ENCODE peak calls at places on chromosome 14, in five cellular contexts. One of them, this sample, is unnamed.

GRCh38 chr14:35991356-35991755 is 165.2 kb downstream of the BRMS1L start:
- DNase-seq in GM19239: no peak
- DNase-seq in iPS-NIHi11: no peak
- DNase-seq in Kasumi-1: no peak
- DNase-seq in NCI-H460: no peak
- DNase-seq in this sample: no peak

GRCh38 chr14:61280092-61280525 is 1.0 kb downstream of the TMEM30B start:
- DNase-seq in GM19239: no peak
- DNase-seq in iPS-NIHi11: no peak
- DNase-seq in Kasumi-1: no peak
- DNase-seq in NCI-H460: no peak
- DNase-seq in this sample: peak

GRCh38 chr14:64444984-64445845 is 20.1 kb upstream of the AKAP5 start:
- DNase-seq in GM19239: peak
- DNase-seq in iPS-NIHi11: peak
- DNase-seq in Kasumi-1: peak
- DNase-seq in NCI-H460: no peak
- DNase-seq in this sample: no peak

GRCh38 chr14:61536661-61537566 is 158.4 kb upstream of the HIF1A start:
- DNase-seq in GM19239: no peak
- DNase-seq in iPS-NIHi11: no peak
- DNase-seq in Kasumi-1: no peak
- DNase-seq in NCI-H460: no peak
- DNase-seq in this sample: no peak

GRCh38 chr14:38134631-38135030 is 73.1 kb upstream of the SSTR1 start:
- DNase-seq in GM19239: no peak
- DNase-seq in iPS-NIHi11: no peak
- DNase-seq in Kasumi-1: no peak
- DNase-seq in NCI-H460: no peak
- DNase-seq in this sample: no peak

GRCh38 chr14:50452979-50453705 is 56.5 kb upstream of the CDKL1 start:
- DNase-seq in GM19239: no peak
- DNase-seq in iPS-NIHi11: no peak
- DNase-seq in Kasumi-1: no peak
- DNase-seq in NCI-H460: no peak
- DNase-seq in this sample: no peak

GRCh38 chr14:43360239-43360638 is 1146.8 kb downstream of the FSCB start:
- DNase-seq in GM19239: no peak
- DNase-seq in iPS-NIHi11: no peak
- DNase-seq in Kasumi-1: no peak
- DNase-seq in NCI-H460: no peak
- DNase-seq in this sample: no peak

GRCh38 chr14:34212172-34212571 is 249.9 kb downstream of the SPTSSA start:
- DNase-seq in GM19239: no peak
- DNase-seq in iPS-NIHi11: no peak
- DNase-seq in Kasumi-1: no peak
- DNase-seq in NCI-H460: no peak
- DNase-seq in this sample: no peak

GRCh38 chr14:84068288-84068687 is 1461.7 kb upstream of the FLRT2 start:
- DNase-seq in GM19239: no peak
- DNase-seq in iPS-NIHi11: no peak
- DNase-seq in Kasumi-1: no peak
- DNase-seq in NCI-H460: no peak
- DNase-seq in this sample: no peak

GRCh38 chr14:33509927-33510535 is 440.8 kb downstream of the EGLN3 start:
- DNase-seq in GM19239: no peak
- DNase-seq in iPS-NIHi11: no peak
- DNase-seq in Kasumi-1: no peak
- DNase-seq in NCI-H460: no peak
- DNase-seq in this sample: no peak

GRCh38 chr14:93054876-93055275 is 60.8 kb downstream of the ITPK1 start:
- DNase-seq in GM19239: no peak
- DNase-seq in iPS-NIHi11: no peak
- DNase-seq in Kasumi-1: no peak
- DNase-seq in NCI-H460: no peak
- DNase-seq in this sample: no peak

GRCh38 chr14:36820111-36820709 is 158.6 kb downstream of the PAX9 start:
- DNase-seq in GM19239: no peak
- DNase-seq in iPS-NIHi11: no peak
- DNase-seq in Kasumi-1: no peak
- DNase-seq in NCI-H460: no peak
- DNase-seq in this sample: no peak

GRCh38 chr14:75533791-75534190 is 11.5 kb downstream of the BATF start:
- DNase-seq in GM19239: no peak
- DNase-seq in iPS-NIHi11: no peak
- DNase-seq in Kasumi-1: no peak
- DNase-seq in NCI-H460: no peak
- DNase-seq in this sample: no peak

GRCh38 chr14:50040401-50040775 is 76.0 kb downstream of the VCPKMT start:
- DNase-seq in GM19239: peak
- DNase-seq in iPS-NIHi11: no peak
- DNase-seq in Kasumi-1: peak
- DNase-seq in NCI-H460: no peak
- DNase-seq in this sample: no peak

GRCh38 chr14:94237983-94238382 is 55.1 kb downstream of the SERPINA10 start:
- DNase-seq in GM19239: no peak
- DNase-seq in iPS-NIHi11: no peak
- DNase-seq in Kasumi-1: no peak
- DNase-seq in NCI-H460: no peak
- DNase-seq in this sample: no peak

GRCh38 chr14:45838597-45838996 is 585.6 kb upstream of the MIS18BP1 start:
- DNase-seq in GM19239: no peak
- DNase-seq in iPS-NIHi11: no peak
- DNase-seq in Kasumi-1: peak
- DNase-seq in NCI-H460: no peak
- DNase-seq in this sample: peak

GRCh38 chr14:87896393-87897380 is 96.3 kb downstream of the GALC start:
- DNase-seq in GM19239: peak
- DNase-seq in iPS-NIHi11: peak
- DNase-seq in Kasumi-1: peak
- DNase-seq in NCI-H460: peak
- DNase-seq in this sample: peak

GRCh38 chr14:34222867-34223266 is 239.2 kb downstream of the SPTSSA start:
- DNase-seq in GM19239: no peak
- DNase-seq in iPS-NIHi11: no peak
- DNase-seq in Kasumi-1: no peak
- DNase-seq in NCI-H460: no peak
- DNase-seq in this sample: no peak

GRCh38 chr14:81710232-81710845 is 176.7 kb upstream of the SEL1L start:
- DNase-seq in GM19239: peak
- DNase-seq in iPS-NIHi11: peak
- DNase-seq in Kasumi-1: peak
- DNase-seq in NCI-H460: peak
- DNase-seq in this sample: peak

GRCh38 chr14:78950654-78951053 is 780.5 kb downstream of the NRXN3 start:
- DNase-seq in GM19239: no peak
- DNase-seq in iPS-NIHi11: no peak
- DNase-seq in Kasumi-1: no peak
- DNase-seq in NCI-H460: no peak
- DNase-seq in this sample: no peak

GRCh38 chr14:31781578-31781977 is 220.4 kb downstream of the NUBPL start:
- DNase-seq in GM19239: no peak
- DNase-seq in iPS-NIHi11: no peak
- DNase-seq in Kasumi-1: peak
- DNase-seq in NCI-H460: no peak
- DNase-seq in this sample: no peak

GRCh38 chr14:37900582-37900981 is 305.2 kb downstream of the TTC6 start:
- DNase-seq in GM19239: no peak
- DNase-seq in iPS-NIHi11: no peak
- DNase-seq in Kasumi-1: no peak
- DNase-seq in NCI-H460: no peak
- DNase-seq in this sample: no peak

GRCh38 chr14:91827746-91828145 is 39.6 kb downstream of the TC2N start:
- DNase-seq in GM19239: no peak
- DNase-seq in iPS-NIHi11: no peak
- DNase-seq in Kasumi-1: no peak
- DNase-seq in NCI-H460: no peak
- DNase-seq in this sample: no peak

GRCh38 chr14:75294649-75295033 is 16.0 kb downstream of the FOS start:
- DNase-seq in GM19239: no peak
- DNase-seq in iPS-NIHi11: peak
- DNase-seq in Kasumi-1: no peak
- DNase-seq in NCI-H460: no peak
- DNase-seq in this sample: no peak

GRCh38 chr14:73740921-73741326 is 26.7 kb upstream of the PNMA1 start:
- DNase-seq in GM19239: no peak
- DNase-seq in iPS-NIHi11: peak
- DNase-seq in Kasumi-1: no peak
- DNase-seq in NCI-H460: no peak
- DNase-seq in this sample: no peak

GRCh38 chr14:65361920-65362319 is 50.6 kb upstream of the FUT8 start:
- DNase-seq in GM19239: no peak
- DNase-seq in iPS-NIHi11: no peak
- DNase-seq in Kasumi-1: no peak
- DNase-seq in NCI-H460: no peak
- DNase-seq in this sample: no peak

GRCh38 chr14:70317969-70318634 is 41.4 kb downstream of the COX16 start:
- DNase-seq in GM19239: no peak
- DNase-seq in iPS-NIHi11: peak
- DNase-seq in Kasumi-1: peak
- DNase-seq in NCI-H460: peak
- DNase-seq in this sample: peak

GRCh38 chr14:104656014-104656714 is 33.3 kb upstream of the INF2 start:
- DNase-seq in GM19239: no peak
- DNase-seq in iPS-NIHi11: no peak
- DNase-seq in Kasumi-1: no peak
- DNase-seq in NCI-H460: no peak
- DNase-seq in this sample: no peak

GRCh38 chr14:54175298-54175942 is 218.8 kb upstream of the BMP4 start:
- DNase-seq in GM19239: peak
- DNase-seq in iPS-NIHi11: peak
- DNase-seq in Kasumi-1: peak
- DNase-seq in NCI-H460: peak
- DNase-seq in this sample: peak

GRCh38 chr14:105486974-105487448 is 325 bp downstream of the CRIP1 start:
- DNase-seq in GM19239: no peak
- DNase-seq in iPS-NIHi11: no peak
- DNase-seq in Kasumi-1: no peak
- DNase-seq in NCI-H460: peak
- DNase-seq in this sample: no peak